ENCODE peak calls at places on chromosomes 7 and 10, in nine cellular contexts. W is transverse colon; Z is CD4-positive, alpha-beta memory T cell; U is IMR-90; H is aorta; X is CD8-positive, alpha-beta memory T cell; C is breast epithelium; J is hepatocyte; S is right atrium auricular region. F is an unnamed sample. For H3K27me3 and H3K36me3, the result is how much of the 10 kb centered on the place peaks cover.

GRCh38 chr10:30430544-30431298 is 3.3 kb upstream of the MAP3K8 start:
- DNase-seq in W (no peak), Z (no peak), U (no peak), H (no peak), X (no peak), C (no peak), J (no peak), S (no peak), F (no peak)

GRCh38 chr7:6116216-6116615 is 85.0 kb downstream of the ANKRD61 start:
- DNase-seq in W (no peak), Z (no peak), U (no peak), H (no peak), X (no peak), C (no peak), J (no peak), S (no peak), F (no peak)

GRCh38 chr10:112721080-112721698 is 228.9 kb upstream of the TCF7L2 start:
- DNase-seq in W (no peak), Z (no peak), U (peak), H (no peak), X (no peak), C (no peak), J (peak), S (no peak), F (peak)

GRCh38 chr7:45609180-45609579 is 35.0 kb downstream of the ADCY1 start:
- DNase-seq in W (no peak), Z (no peak), U (no peak), H (no peak), X (no peak), C (peak), J (no peak), S (peak), F (no peak)

GRCh38 chr7:87435546-87435945 is 39.9 kb downstream of the ABCB4 start:
- DNase-seq in W (no peak), Z (no peak), U (peak), H (no peak), X (no peak), C (no peak), J (no peak), S (no peak), F (no peak)

GRCh38 chr10:106711313-106711906 is 453.1 kb downstream of the SORCS1 start:
- DNase-seq in W (peak), Z (no peak), U (no peak), H (no peak), X (no peak), C (no peak), J (peak), S (no peak), F (peak)

GRCh38 chr7:1668932-1669485 is 1.1 kb upstream of the ELFN1 start:
- DNase-seq in W (no peak), Z (no peak), U (peak), H (peak), X (no peak), C (no peak), J (peak), S (no peak), F (peak)

GRCh38 chr10:37549054-37549453 is 308.4 kb downstream of the ZNF248 start:
- DNase-seq in W (no peak), Z (no peak), U (no peak), H (no peak), X (no peak), C (no peak), J (no peak), S (no peak), F (no peak)

GRCh38 chr10:27541728-27542285 is 37.7 kb downstream of the RAB18 start:
- DNase-seq in W (no peak), Z (no peak), U (no peak), H (no peak), X (peak), C (no peak), J (peak), S (no peak), F (no peak)

GRCh38 chr7:56079450-56080185 is 13.1 kb downstream of the PHKG1 start:
- DNase-seq in W (peak), Z (no peak), U (peak), H (peak), X (no peak), C (peak), J (no peak), S (peak), F (peak)

GRCh38 chr10:96017227-96017687 is 26.1 kb upstream of the CCNJ start:
- DNase-seq in W (peak), Z (peak), U (peak), H (no peak), X (peak), C (no peak), J (peak), S (no peak), F (peak)

GRCh38 chr10:131453772-131454634 is 142.5 kb upstream of the TCERG1L start:
- DNase-seq in W (peak), Z (no peak), U (no peak), H (peak), X (peak), C (no peak), J (peak), S (peak), F (peak)

GRCh38 chr7:114901771-114902170 is 20.1 kb upstream of the MDFIC start:
- DNase-seq in W (no peak), Z (no peak), U (peak), H (no peak), X (no peak), C (no peak), J (peak), S (no peak), F (no peak)
- H3K4me3 ChIP-seq in W (no peak), Z (no peak), U (no peak), H (no peak), X (no peak), C (no peak), J (no peak), S (no peak), F (no peak)

GRCh38 chr7:128172963-128173362 is 68.1 kb upstream of the LEP start:
- DNase-seq in W (no peak), Z (no peak), U (no peak), H (no peak), X (no peak), C (no peak), J (no peak), S (no peak), F (no peak)
- H3K27me3 ChIP-seq in W (half or more), Z (under half), U (half or more), H (under half), X (under half), C (under half), J (half or more), S (under half), F (under half)

DNA sequence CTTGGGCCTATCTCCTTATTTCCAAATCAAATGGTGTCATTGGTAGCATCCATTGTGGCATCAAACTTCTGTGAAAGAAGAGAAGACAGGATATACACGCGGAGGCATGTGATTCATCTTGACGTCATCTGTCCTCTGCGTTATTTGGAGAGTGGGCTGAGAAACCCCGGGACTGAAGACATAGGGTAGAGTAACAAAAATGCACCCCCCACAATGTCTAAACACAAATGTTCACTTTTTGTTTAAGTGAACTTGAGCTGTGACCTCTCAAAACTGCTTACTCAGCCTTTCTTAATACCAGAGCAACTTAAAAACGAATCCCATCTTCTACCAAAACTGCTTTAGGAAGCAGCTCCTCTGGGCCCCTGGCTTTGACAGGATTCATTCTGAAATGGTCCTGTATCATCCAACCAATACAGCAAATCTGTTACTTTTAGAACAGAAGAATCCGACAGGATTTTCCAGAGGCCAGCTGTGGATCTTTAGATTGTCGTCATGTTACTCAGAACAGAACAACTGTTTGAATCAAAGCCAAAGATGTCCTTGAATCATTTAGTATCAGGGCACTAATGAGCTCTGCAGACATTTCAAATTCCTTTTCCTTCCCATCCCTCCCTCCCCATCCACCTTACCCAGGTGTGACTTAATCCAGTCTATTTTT is 438.1 kb downstream of the SUGCT start:
- DNase-seq in W (no peak), Z (no peak), U (peak), H (no peak), X (no peak), C (no peak), J (no peak), S (no peak), F (no peak)
- H3K36me3 ChIP-seq in W (under half), Z (under half), U (under half), H (under half), X (under half), C (under half), J (under half), S (under half), F (under half)

DNA sequence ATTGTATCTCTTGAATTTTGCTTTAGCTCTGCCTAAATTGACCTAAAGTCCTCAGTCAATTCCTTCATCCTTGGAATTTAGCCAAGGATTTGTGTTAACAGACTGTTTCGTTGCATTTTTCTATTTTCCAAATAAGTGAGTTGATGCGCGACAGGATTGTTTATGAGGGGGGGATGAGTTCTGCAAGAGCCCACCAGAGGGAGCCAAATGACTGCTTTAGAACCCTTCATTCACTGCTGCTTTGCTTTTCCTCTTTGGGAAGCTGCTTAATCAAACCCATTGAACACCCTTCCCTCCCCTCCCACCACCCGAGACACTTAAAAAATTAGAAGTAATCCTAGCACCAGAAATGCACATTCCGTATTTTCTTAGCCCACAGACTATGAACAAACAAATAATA is 33.7 kb upstream of the PTF1A start:
- DNase-seq in W (peak), Z (no peak), U (peak), H (no peak), X (no peak), C (no peak), J (peak), S (no peak), F (peak)
- H3K4me3 ChIP-seq in W (no peak), Z (no peak), U (no peak), H (no peak), X (no peak), C (no peak), J (no peak), S (no peak), F (no peak)

GRCh38 chr10:100825946-100826660 is 80.7 kb downstream of the PAX2 start:
- DNase-seq in W (no peak), Z (no peak), U (no peak), H (no peak), X (no peak), C (no peak), J (no peak), S (no peak), F (peak)
- H3K27me3 ChIP-seq in W (half or more), Z (under half), U (half or more), H (under half), X (under half), C (under half), J (half or more), S (under half), F (half or more)

GRCh38 chr10:11504566-11505285 is 106.7 kb downstream of the USP6NL start:
- DNase-seq in W (no peak), Z (no peak), U (no peak), H (no peak), X (no peak), C (no peak), J (no peak), S (no peak), F (no peak)
- H3K36me3 ChIP-seq in W (under half), Z (under half), U (under half), H (under half), X (under half), C (under half), J (under half), S (under half), F (under half)

DNA sequence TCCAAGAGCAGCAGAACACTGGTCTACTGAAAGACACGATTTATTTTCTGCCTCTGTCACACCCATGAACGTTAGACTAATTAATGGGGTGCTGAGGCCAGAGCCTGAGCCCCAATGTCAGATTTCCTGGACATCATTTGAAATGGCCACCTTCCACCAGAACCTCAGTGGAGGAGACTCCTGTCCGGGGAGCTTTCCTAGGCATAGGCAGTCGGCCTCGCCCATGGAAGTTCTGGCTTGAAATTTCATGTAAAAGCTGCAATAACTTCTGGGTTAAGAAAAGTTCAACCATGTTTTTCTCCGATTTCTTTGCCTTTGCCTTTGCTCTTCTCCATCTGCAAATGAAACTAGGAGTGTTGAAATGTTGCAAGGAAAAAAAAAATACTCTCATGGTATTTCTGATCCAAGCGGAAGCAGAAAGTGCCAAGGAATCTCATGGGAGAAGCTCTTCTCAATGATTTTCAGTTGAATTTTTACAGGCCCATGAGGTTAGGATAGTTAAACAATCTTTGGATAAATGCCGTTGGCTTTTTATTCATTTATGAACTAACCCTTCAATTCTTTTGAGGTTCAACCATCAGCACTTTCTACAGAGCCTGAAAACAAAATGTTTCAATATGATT is 570.7 kb upstream of the MGMT start:
- DNase-seq in W (no peak), Z (no peak), U (no peak), H (peak), X (no peak), C (no peak), J (no peak), S (no peak), F (no peak)
- H3K4me3 ChIP-seq in W (no peak), Z (no peak), U (no peak), H (no peak), X (no peak), C (no peak), J (no peak), S (no peak), F (no peak)

DNA sequence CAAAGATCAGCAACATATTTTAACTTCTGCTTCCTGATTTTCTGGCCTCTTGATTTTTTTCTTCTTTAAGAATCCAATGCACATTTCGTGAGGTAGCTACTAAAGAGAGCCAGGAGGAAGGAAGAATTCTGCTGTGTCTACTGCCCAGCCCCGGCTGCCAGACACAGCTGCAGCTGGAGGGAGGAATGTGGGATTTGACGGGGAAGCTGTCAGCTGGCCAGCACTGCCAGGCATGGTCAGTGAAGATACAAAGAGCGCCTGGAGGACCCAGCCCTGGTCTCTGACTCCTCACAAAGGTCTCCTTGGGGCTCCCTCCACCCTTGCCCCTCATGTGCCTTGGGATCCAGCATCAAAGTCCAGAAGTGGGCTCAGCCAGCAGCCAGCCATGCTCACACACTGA is 6.8 kb upstream of the AOC1 start:
- DNase-seq in W (peak), Z (no peak), U (no peak), H (peak), X (no peak), C (no peak), J (peak), S (no peak), F (no peak)
- H3K27me3 ChIP-seq in W (under half), Z (under half), U (under half), H (under half), X (under half), C (under half), J (under half), S (under half), F (under half)

GRCh38 chr7:44073664-44074348 is 8.4 kb upstream of the PGAM2 start:
- DNase-seq in W (peak), Z (no peak), U (peak), H (peak), X (peak), C (peak), J (no peak), S (peak), F (peak)
- H3K36me3 ChIP-seq in W (under half), Z (under half), U (under half), H (under half), X (under half), C (under half), J (under half), S (half or more), F (under half)

DNA sequence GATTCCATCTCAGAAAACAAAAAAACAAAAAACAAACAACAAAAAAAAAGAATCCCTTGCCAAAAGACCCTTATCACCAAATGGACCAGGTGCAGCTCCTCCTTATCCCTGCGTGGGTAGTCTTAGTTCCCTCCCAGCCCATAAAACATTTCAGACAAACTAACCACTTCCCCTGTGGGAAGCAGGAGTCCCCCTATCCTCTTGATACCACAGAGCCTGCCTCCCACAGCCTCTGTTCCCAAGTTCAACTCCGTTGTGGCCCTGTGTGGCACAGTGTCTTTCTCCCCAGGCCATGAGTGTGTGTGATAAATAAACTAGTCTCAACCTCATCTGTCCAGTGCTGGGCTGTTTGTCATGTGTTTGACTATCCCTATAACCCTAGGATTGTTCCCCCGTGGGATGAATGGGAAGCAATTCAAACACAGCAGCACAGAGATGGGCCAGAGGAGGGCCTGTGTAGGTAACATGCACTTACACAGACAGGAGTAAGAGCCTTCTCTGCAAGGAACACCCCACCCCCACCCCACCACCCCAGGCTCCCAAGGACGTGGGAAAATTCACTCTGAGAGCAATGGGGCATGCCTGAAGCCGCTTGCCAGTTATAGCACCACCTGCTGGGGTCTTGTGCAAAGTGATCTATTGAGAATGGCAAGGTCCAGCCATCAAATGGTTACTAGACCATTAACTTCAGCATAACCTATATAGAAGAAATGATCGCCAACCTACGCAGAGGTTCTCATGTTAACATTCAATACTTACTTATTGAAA is 147.1 kb upstream of the GHITM start:
- DNase-seq in W (peak), Z (no peak), U (no peak), H (no peak), X (no peak), C (no peak), J (peak), S (no peak), F (peak)
- H3K4me3 ChIP-seq in W (no peak), Z (no peak), U (no peak), H (no peak), X (no peak), C (no peak), J (no peak), S (no peak), F (no peak)